ENCODE peak calls at places on chromosome 1, in six cellular contexts. One of them, this sample, is unnamed.

GRCh38 chr1:180241716-180242544 is 11.9 kb downstream of the LHX4 start:
- DNase-seq in CD4-positive, alpha-beta T cell: no peak
- DNase-seq in activated T-helper 2 cell treated with anti-CD3 and anti-CD28 coated beads, Interferon-gamma antibody, Interleukin-2, Interleukin-4, amounts not matched to agents 10 μg/mL and 5 μg/mL and 100 μg/mL, durations not matched to agents 14 hours and 24 hours and 36 hours: no peak
- DNase-seq in psoas muscle: no peak
- DNase-seq in NCI-H446 treated with DMSO at 0.1 percent for 48 hours: no peak
- DNase-seq in memory B cell: no peak
- DNase-seq in this sample: no peak

GRCh38 chr1:90402893-90403849 is 313.9 kb downstream of the BARHL2 start:
- DNase-seq in memory B cell: no peak
- DNase-seq in activated T-helper 2 cell treated with anti-CD3 and anti-CD28 coated beads, Interferon-gamma antibody, Interleukin-2, Interleukin-4, amounts not matched to agents 10 μg/mL and 5 μg/mL and 100 μg/mL, durations not matched to agents 14 hours and 24 hours and 36 hours: no peak
- DNase-seq in NCI-H446 treated with DMSO at 0.1 percent for 48 hours: peak; percentile 98
- DNase-seq in CD4-positive, alpha-beta T cell: no peak
- DNase-seq in psoas muscle: no peak
- DNase-seq in this sample: no peak

GRCh38 chr1:230568008-230568407 is 74.3 kb upstream of the COG2 start:
- DNase-seq in psoas muscle: no peak
- DNase-seq in memory B cell: no peak
- DNase-seq in activated T-helper 2 cell treated with anti-CD3 and anti-CD28 coated beads, Interferon-gamma antibody, Interleukin-2, Interleukin-4, amounts not matched to agents 10 μg/mL and 5 μg/mL and 100 μg/mL, durations not matched to agents 14 hours and 24 hours and 36 hours: no peak
- DNase-seq in CD4-positive, alpha-beta T cell: no peak
- DNase-seq in NCI-H446 treated with DMSO at 0.1 percent for 48 hours: no peak
- DNase-seq in this sample: no peak

GRCh38 chr1:202501281-202501680 is 152.8 kb downstream of the PPP1R12B start:
- DNase-seq in NCI-H446 treated with DMSO at 0.1 percent for 48 hours: no peak
- DNase-seq in CD4-positive, alpha-beta T cell: no peak
- DNase-seq in activated T-helper 2 cell treated with anti-CD3 and anti-CD28 coated beads, Interferon-gamma antibody, Interleukin-2, Interleukin-4, amounts not matched to agents 10 μg/mL and 5 μg/mL and 100 μg/mL, durations not matched to agents 14 hours and 24 hours and 36 hours: no peak
- DNase-seq in psoas muscle: no peak
- DNase-seq in memory B cell: no peak
- DNase-seq in this sample: no peak

GRCh38 chr1:246836169-246836568 is 95.6 kb downstream of the AHCTF1 start:
- DNase-seq in activated T-helper 2 cell treated with anti-CD3 and anti-CD28 coated beads, Interferon-gamma antibody, Interleukin-2, Interleukin-4, amounts not matched to agents 10 μg/mL and 5 μg/mL and 100 μg/mL, durations not matched to agents 14 hours and 24 hours and 36 hours: no peak
- DNase-seq in psoas muscle: no peak
- DNase-seq in CD4-positive, alpha-beta T cell: no peak
- DNase-seq in NCI-H446 treated with DMSO at 0.1 percent for 48 hours: no peak
- DNase-seq in memory B cell: no peak
- DNase-seq in this sample: no peak

GRCh38 chr1:82225407-82226197 is 424.9 kb downstream of the ADGRL2 start:
- DNase-seq in psoas muscle: no peak
- DNase-seq in NCI-H446 treated with DMSO at 0.1 percent for 48 hours: peak; percentile 96
- DNase-seq in memory B cell: no peak
- DNase-seq in activated T-helper 2 cell treated with anti-CD3 and anti-CD28 coated beads, Interferon-gamma antibody, Interleukin-2, Interleukin-4, amounts not matched to agents 10 μg/mL and 5 μg/mL and 100 μg/mL, durations not matched to agents 14 hours and 24 hours and 36 hours: no peak
- DNase-seq in CD4-positive, alpha-beta T cell: no peak
- DNase-seq in this sample: no peak

GRCh38 chr1:185681034-185681633 is 53.1 kb upstream of the HMCN1 start:
- DNase-seq in activated T-helper 2 cell treated with anti-CD3 and anti-CD28 coated beads, Interferon-gamma antibody, Interleukin-2, Interleukin-4, amounts not matched to agents 10 μg/mL and 5 μg/mL and 100 μg/mL, durations not matched to agents 14 hours and 24 hours and 36 hours: no peak
- DNase-seq in NCI-H446 treated with DMSO at 0.1 percent for 48 hours: peak; percentile 18
- DNase-seq in memory B cell: no peak
- DNase-seq in CD4-positive, alpha-beta T cell: no peak
- DNase-seq in psoas muscle: no peak
- DNase-seq in this sample: no peak

GRCh38 chr1:58818075-58818474 is 34.2 kb upstream of the JUN start:
- DNase-seq in CD4-positive, alpha-beta T cell: no peak
- DNase-seq in psoas muscle: no peak
- DNase-seq in NCI-H446 treated with DMSO at 0.1 percent for 48 hours: peak; percentile 33
- DNase-seq in activated T-helper 2 cell treated with anti-CD3 and anti-CD28 coated beads, Interferon-gamma antibody, Interleukin-2, Interleukin-4, amounts not matched to agents 10 μg/mL and 5 μg/mL and 100 μg/mL, durations not matched to agents 14 hours and 24 hours and 36 hours: no peak
- DNase-seq in memory B cell: no peak
- DNase-seq in this sample: no peak

GRCh38 chr1:119544165-119544762 is 37.3 kb downstream of the HSD3B1 start:
- DNase-seq in CD4-positive, alpha-beta T cell: no peak
- DNase-seq in memory B cell: no peak
- DNase-seq in NCI-H446 treated with DMSO at 0.1 percent for 48 hours: no peak
- DNase-seq in activated T-helper 2 cell treated with anti-CD3 and anti-CD28 coated beads, Interferon-gamma antibody, Interleukin-2, Interleukin-4, amounts not matched to agents 10 μg/mL and 5 μg/mL and 100 μg/mL, durations not matched to agents 14 hours and 24 hours and 36 hours: no peak
- DNase-seq in psoas muscle: no peak
- DNase-seq in this sample: no peak

GRCh38 chr1:168734946-168735345 is 5.9 kb upstream of the DPT start:
- DNase-seq in psoas muscle: no peak
- DNase-seq in CD4-positive, alpha-beta T cell: no peak
- DNase-seq in activated T-helper 2 cell treated with anti-CD3 and anti-CD28 coated beads, Interferon-gamma antibody, Interleukin-2, Interleukin-4, amounts not matched to agents 10 μg/mL and 5 μg/mL and 100 μg/mL, durations not matched to agents 14 hours and 24 hours and 36 hours: no peak
- DNase-seq in memory B cell: no peak
- DNase-seq in NCI-H446 treated with DMSO at 0.1 percent for 48 hours: no peak
- DNase-seq in this sample: no peak

GRCh38 chr1:243513726-243514491 is 258.1 kb downstream of the SDCCAG8 start:
- DNase-seq in CD4-positive, alpha-beta T cell: no peak
- DNase-seq in activated T-helper 2 cell treated with anti-CD3 and anti-CD28 coated beads, Interferon-gamma antibody, Interleukin-2, Interleukin-4, amounts not matched to agents 10 μg/mL and 5 μg/mL and 100 μg/mL, durations not matched to agents 14 hours and 24 hours and 36 hours: no peak
- DNase-seq in NCI-H446 treated with DMSO at 0.1 percent for 48 hours: no peak
- DNase-seq in memory B cell: no peak
- DNase-seq in psoas muscle: no peak
- DNase-seq in this sample: no peak

GRCh38 chr1:160777486-160778089 is 18.4 kb upstream of the LY9 start:
- DNase-seq in NCI-H446 treated with DMSO at 0.1 percent for 48 hours: no peak
- DNase-seq in memory B cell: no peak
- DNase-seq in activated T-helper 2 cell treated with anti-CD3 and anti-CD28 coated beads, Interferon-gamma antibody, Interleukin-2, Interleukin-4, amounts not matched to agents 10 μg/mL and 5 μg/mL and 100 μg/mL, durations not matched to agents 14 hours and 24 hours and 36 hours: peak; percentile 38
- DNase-seq in psoas muscle: no peak
- DNase-seq in CD4-positive, alpha-beta T cell: no peak
- DNase-seq in this sample: no peak

GRCh38 chr1:27752372-27752771 is 20.6 kb upstream of the STX12 start:
- DNase-seq in CD4-positive, alpha-beta T cell: no peak
- DNase-seq in activated T-helper 2 cell treated with anti-CD3 and anti-CD28 coated beads, Interferon-gamma antibody, Interleukin-2, Interleukin-4, amounts not matched to agents 10 μg/mL and 5 μg/mL and 100 μg/mL, durations not matched to agents 14 hours and 24 hours and 36 hours: no peak
- DNase-seq in NCI-H446 treated with DMSO at 0.1 percent for 48 hours: no peak
- DNase-seq in memory B cell: no peak
- DNase-seq in psoas muscle: no peak
- DNase-seq in this sample: no peak

GRCh38 chr1:202643397-202644218 is 66.6 kb downstream of the SYT2 start:
- DNase-seq in NCI-H446 treated with DMSO at 0.1 percent for 48 hours: no peak
- DNase-seq in psoas muscle: no peak
- DNase-seq in CD4-positive, alpha-beta T cell: no peak
- DNase-seq in memory B cell: no peak
- DNase-seq in activated T-helper 2 cell treated with anti-CD3 and anti-CD28 coated beads, Interferon-gamma antibody, Interleukin-2, Interleukin-4, amounts not matched to agents 10 μg/mL and 5 μg/mL and 100 μg/mL, durations not matched to agents 14 hours and 24 hours and 36 hours: no peak
- DNase-seq in this sample: no peak

GRCh38 chr1:40650075-40650474 is 15.4 kb downstream of the RIMS3 start:
- DNase-seq in CD4-positive, alpha-beta T cell: no peak
- DNase-seq in NCI-H446 treated with DMSO at 0.1 percent for 48 hours: no peak
- DNase-seq in memory B cell: no peak
- DNase-seq in psoas muscle: no peak
- DNase-seq in activated T-helper 2 cell treated with anti-CD3 and anti-CD28 coated beads, Interferon-gamma antibody, Interleukin-2, Interleukin-4, amounts not matched to agents 10 μg/mL and 5 μg/mL and 100 μg/mL, durations not matched to agents 14 hours and 24 hours and 36 hours: no peak
- DNase-seq in this sample: no peak

GRCh38 chr1:23791434-23792047 is 596 bp downstream of the LYPLA2 start:
- DNase-seq in memory B cell: peak; percentile 27
- DNase-seq in NCI-H446 treated with DMSO at 0.1 percent for 48 hours: no peak
- DNase-seq in psoas muscle: no peak
- DNase-seq in activated T-helper 2 cell treated with anti-CD3 and anti-CD28 coated beads, Interferon-gamma antibody, Interleukin-2, Interleukin-4, amounts not matched to agents 10 μg/mL and 5 μg/mL and 100 μg/mL, durations not matched to agents 14 hours and 24 hours and 36 hours: no peak
- DNase-seq in CD4-positive, alpha-beta T cell: no peak
- DNase-seq in this sample: no peak

GRCh38 chr1:95206514-95206913 is 27.5 kb upstream of the RWDD3 start:
- DNase-seq in NCI-H446 treated with DMSO at 0.1 percent for 48 hours: no peak
- DNase-seq in activated T-helper 2 cell treated with anti-CD3 and anti-CD28 coated beads, Interferon-gamma antibody, Interleukin-2, Interleukin-4, amounts not matched to agents 10 μg/mL and 5 μg/mL and 100 μg/mL, durations not matched to agents 14 hours and 24 hours and 36 hours: no peak
- DNase-seq in memory B cell: no peak
- DNase-seq in psoas muscle: no peak
- DNase-seq in CD4-positive, alpha-beta T cell: no peak
- DNase-seq in this sample: no peak

GRCh38 chr1:205923663-205924435 is 19.4 kb downstream of the SLC26A9 start:
- DNase-seq in NCI-H446 treated with DMSO at 0.1 percent for 48 hours: no peak
- DNase-seq in psoas muscle: no peak
- DNase-seq in memory B cell: no peak
- DNase-seq in activated T-helper 2 cell treated with anti-CD3 and anti-CD28 coated beads, Interferon-gamma antibody, Interleukin-2, Interleukin-4, amounts not matched to agents 10 μg/mL and 5 μg/mL and 100 μg/mL, durations not matched to agents 14 hours and 24 hours and 36 hours: no peak
- DNase-seq in CD4-positive, alpha-beta T cell: no peak
- DNase-seq in this sample: no peak

GRCh38 chr1:111474521-111474920 is 737 bp downstream of the C1orf162 start:
- DNase-seq in memory B cell: no peak
- DNase-seq in CD4-positive, alpha-beta T cell: no peak
- DNase-seq in activated T-helper 2 cell treated with anti-CD3 and anti-CD28 coated beads, Interferon-gamma antibody, Interleukin-2, Interleukin-4, amounts not matched to agents 10 μg/mL and 5 μg/mL and 100 μg/mL, durations not matched to agents 14 hours and 24 hours and 36 hours: no peak
- DNase-seq in psoas muscle: no peak
- DNase-seq in NCI-H446 treated with DMSO at 0.1 percent for 48 hours: no peak
- DNase-seq in this sample: no peak

GRCh38 chr1:167728818-167729410 is 7.1 kb downstream of the MPZL1 start:
- DNase-seq in memory B cell: no peak
- DNase-seq in CD4-positive, alpha-beta T cell: no peak
- DNase-seq in psoas muscle: no peak
- DNase-seq in NCI-H446 treated with DMSO at 0.1 percent for 48 hours: no peak
- DNase-seq in activated T-helper 2 cell treated with anti-CD3 and anti-CD28 coated beads, Interferon-gamma antibody, Interleukin-2, Interleukin-4, amounts not matched to agents 10 μg/mL and 5 μg/mL and 100 μg/mL, durations not matched to agents 14 hours and 24 hours and 36 hours: no peak
- DNase-seq in this sample: no peak

GRCh38 chr1:166511754-166512153 is 327.5 kb upstream of the POGK start:
- DNase-seq in memory B cell: no peak
- DNase-seq in NCI-H446 treated with DMSO at 0.1 percent for 48 hours: no peak
- DNase-seq in CD4-positive, alpha-beta T cell: no peak
- DNase-seq in activated T-helper 2 cell treated with anti-CD3 and anti-CD28 coated beads, Interferon-gamma antibody, Interleukin-2, Interleukin-4, amounts not matched to agents 10 μg/mL and 5 μg/mL and 100 μg/mL, durations not matched to agents 14 hours and 24 hours and 36 hours: no peak
- DNase-seq in psoas muscle: no peak
- DNase-seq in this sample: no peak

GRCh38 chr1:3483801-3484444 is 29.5 kb downstream of the ARHGEF16 start:
- DNase-seq in psoas muscle: peak; percentile 44
- DNase-seq in NCI-H446 treated with DMSO at 0.1 percent for 48 hours: peak; percentile 1
- DNase-seq in CD4-positive, alpha-beta T cell: peak; percentile 24
- DNase-seq in memory B cell: peak; percentile 66
- DNase-seq in activated T-helper 2 cell treated with anti-CD3 and anti-CD28 coated beads, Interferon-gamma antibody, Interleukin-2, Interleukin-4, amounts not matched to agents 10 μg/mL and 5 μg/mL and 100 μg/mL, durations not matched to agents 14 hours and 24 hours and 36 hours: peak; percentile 22
- DNase-seq in this sample: no peak

GRCh38 chr1:47992720-47993119 is 4.5 kb downstream of the TRABD2B start:
- DNase-seq in memory B cell: no peak
- DNase-seq in psoas muscle: peak; percentile 56
- DNase-seq in activated T-helper 2 cell treated with anti-CD3 and anti-CD28 coated beads, Interferon-gamma antibody, Interleukin-2, Interleukin-4, amounts not matched to agents 10 μg/mL and 5 μg/mL and 100 μg/mL, durations not matched to agents 14 hours and 24 hours and 36 hours: no peak
- DNase-seq in NCI-H446 treated with DMSO at 0.1 percent for 48 hours: no peak
- DNase-seq in CD4-positive, alpha-beta T cell: no peak
- DNase-seq in this sample: peak; percentile 93

GRCh38 chr1:100423832-100424337 is 71.6 kb downstream of the CDC14A start:
- DNase-seq in memory B cell: no peak
- DNase-seq in psoas muscle: no peak
- DNase-seq in CD4-positive, alpha-beta T cell: peak; percentile 19
- DNase-seq in activated T-helper 2 cell treated with anti-CD3 and anti-CD28 coated beads, Interferon-gamma antibody, Interleukin-2, Interleukin-4, amounts not matched to agents 10 μg/mL and 5 μg/mL and 100 μg/mL, durations not matched to agents 14 hours and 24 hours and 36 hours: no peak
- DNase-seq in NCI-H446 treated with DMSO at 0.1 percent for 48 hours: no peak
- DNase-seq in this sample: no peak

GRCh38 chr1:59290173-59290954 is 6.5 kb upstream of the FGGY start:
- DNase-seq in activated T-helper 2 cell treated with anti-CD3 and anti-CD28 coated beads, Interferon-gamma antibody, Interleukin-2, Interleukin-4, amounts not matched to agents 10 μg/mL and 5 μg/mL and 100 μg/mL, durations not matched to agents 14 hours and 24 hours and 36 hours: no peak
- DNase-seq in NCI-H446 treated with DMSO at 0.1 percent for 48 hours: no peak
- DNase-seq in CD4-positive, alpha-beta T cell: no peak
- DNase-seq in psoas muscle: peak; percentile 46
- DNase-seq in memory B cell: no peak
- DNase-seq in this sample: no peak

GRCh38 chr1:6738987-6739386 is 37.4 kb upstream of the DNAJC11 start:
- DNase-seq in NCI-H446 treated with DMSO at 0.1 percent for 48 hours: no peak
- DNase-seq in CD4-positive, alpha-beta T cell: no peak
- DNase-seq in activated T-helper 2 cell treated with anti-CD3 and anti-CD28 coated beads, Interferon-gamma antibody, Interleukin-2, Interleukin-4, amounts not matched to agents 10 μg/mL and 5 μg/mL and 100 μg/mL, durations not matched to agents 14 hours and 24 hours and 36 hours: no peak
- DNase-seq in memory B cell: no peak
- DNase-seq in psoas muscle: no peak
- DNase-seq in this sample: no peak

GRCh38 chr1:162145280-162145965 is 75.9 kb downstream of the NOS1AP start:
- DNase-seq in memory B cell: no peak
- DNase-seq in NCI-H446 treated with DMSO at 0.1 percent for 48 hours: peak; percentile 12
- DNase-seq in CD4-positive, alpha-beta T cell: no peak
- DNase-seq in activated T-helper 2 cell treated with anti-CD3 and anti-CD28 coated beads, Interferon-gamma antibody, Interleukin-2, Interleukin-4, amounts not matched to agents 10 μg/mL and 5 μg/mL and 100 μg/mL, durations not matched to agents 14 hours and 24 hours and 36 hours: no peak
- DNase-seq in psoas muscle: no peak
- DNase-seq in this sample: no peak

GRCh38 chr1:23978825-23979224 is 1.3 kb downstream of the SRSF10 start:
- DNase-seq in psoas muscle: no peak
- DNase-seq in memory B cell: no peak
- DNase-seq in NCI-H446 treated with DMSO at 0.1 percent for 48 hours: no peak
- DNase-seq in activated T-helper 2 cell treated with anti-CD3 and anti-CD28 coated beads, Interferon-gamma antibody, Interleukin-2, Interleukin-4, amounts not matched to agents 10 μg/mL and 5 μg/mL and 100 μg/mL, durations not matched to agents 14 hours and 24 hours and 36 hours: no peak
- DNase-seq in CD4-positive, alpha-beta T cell: no peak
- DNase-seq in this sample: no peak

GRCh38 chr1:87472716-87473115 is 144.0 kb downstream of the LMO4 start:
- DNase-seq in psoas muscle: no peak
- DNase-seq in CD4-positive, alpha-beta T cell: no peak
- DNase-seq in activated T-helper 2 cell treated with anti-CD3 and anti-CD28 coated beads, Interferon-gamma antibody, Interleukin-2, Interleukin-4, amounts not matched to agents 10 μg/mL and 5 μg/mL and 100 μg/mL, durations not matched to agents 14 hours and 24 hours and 36 hours: no peak
- DNase-seq in NCI-H446 treated with DMSO at 0.1 percent for 48 hours: no peak
- DNase-seq in memory B cell: no peak
- DNase-seq in this sample: no peak

GRCh38 chr1:158177705-158178450 is 2.8 kb upstream of the CD1D start:
- DNase-seq in psoas muscle: peak; percentile 94
- DNase-seq in memory B cell: peak; percentile 57
- DNase-seq in CD4-positive, alpha-beta T cell: no peak
- DNase-seq in activated T-helper 2 cell treated with anti-CD3 and anti-CD28 coated beads, Interferon-gamma antibody, Interleukin-2, Interleukin-4, amounts not matched to agents 10 μg/mL and 5 μg/mL and 100 μg/mL, durations not matched to agents 14 hours and 24 hours and 36 hours: peak; percentile 21
- DNase-seq in NCI-H446 treated with DMSO at 0.1 percent for 48 hours: peak; percentile 0
- DNase-seq in this sample: peak; percentile 92

GRCh38 chr1:80155371-80155770 is 1148.8 kb upstream of the ADGRL4 start:
- DNase-seq in psoas muscle: no peak
- DNase-seq in memory B cell: no peak
- DNase-seq in NCI-H446 treated with DMSO at 0.1 percent for 48 hours: no peak
- DNase-seq in CD4-positive, alpha-beta T cell: no peak
- DNase-seq in activated T-helper 2 cell treated with anti-CD3 and anti-CD28 coated beads, Interferon-gamma antibody, Interleukin-2, Interleukin-4, amounts not matched to agents 10 μg/mL and 5 μg/mL and 100 μg/mL, durations not matched to agents 14 hours and 24 hours and 36 hours: no peak
- DNase-seq in this sample: no peak

GRCh38 chr1:4171480-4172450 is 271.7 kb upstream of the C1orf174 start:
- DNase-seq in memory B cell: no peak
- DNase-seq in activated T-helper 2 cell treated with anti-CD3 and anti-CD28 coated beads, Interferon-gamma antibody, Interleukin-2, Interleukin-4, amounts not matched to agents 10 μg/mL and 5 μg/mL and 100 μg/mL, durations not matched to agents 14 hours and 24 hours and 36 hours: no peak
- DNase-seq in CD4-positive, alpha-beta T cell: no peak
- DNase-seq in NCI-H446 treated with DMSO at 0.1 percent for 48 hours: no peak
- DNase-seq in psoas muscle: no peak
- DNase-seq in this sample: peak; percentile 54